ENCODE peak calls at places on chromosome 17, in nine cellular contexts. Y, X, U, M, N, S, P, V and B are unnamed samples.

GRCh38 chr17:15444805-15445204 is 22.6 kb downstream of the CDRT4 start:
- DNase-seq in Y (no peak), U (no peak), M (no peak), N (no peak), X (peak), S (no peak), V (no peak), P (peak), B (no peak)

GRCh38 chr17:81667754-81668153 is 1.2 kb downstream of the CCDC137 start:
- DNase-seq in Y (no peak), V (no peak), X (no peak), U (no peak), N (no peak), P (no peak), M (no peak), S (no peak), B (no peak)

GRCh38 chr17:14525551-14526455 is 224.9 kb downstream of the HS3ST3B1 start:
- DNase-seq in U (no peak), P (no peak), X (no peak), M (no peak), N (no peak), S (no peak), V (no peak), Y (no peak), B (no peak)

GRCh38 chr17:20922128-20922670 is 120.6 kb downstream of the USP22 start:
- DNase-seq in U (no peak), M (no peak), S (no peak), N (no peak), P (peak), X (no peak), Y (no peak), V (peak), B (peak)

GRCh38 chr17:77358801-77359716 is 218.3 kb downstream of the SEC14L1 start:
- DNase-seq in U (no peak), Y (no peak), S (no peak), X (no peak), V (no peak), N (peak), M (no peak), P (no peak), B (no peak)

GRCh38 chr17:8122391-8122922 is 1.4 kb downstream of the HES7 start:
- DNase-seq in U (no peak), S (no peak), N (no peak), Y (no peak), M (no peak), X (no peak), V (no peak), P (peak), B (peak)

GRCh38 chr17:7573324-7574080 is 5.9 kb upstream of the CD68 start:
- DNase-seq in M (no peak), P (peak), U (peak), N (peak), S (peak), Y (peak), V (peak), X (peak), B (peak)

GRCh38 chr17:15463363-15463762 is 4.1 kb downstream of the CDRT4 start:
- DNase-seq in V (peak), U (no peak), Y (no peak), M (no peak), S (peak), N (peak), X (no peak), P (peak), B (peak)

GRCh38 chr17:72506773-72507172 is 386.0 kb downstream of the SOX9 start:
- DNase-seq in P (no peak), Y (no peak), S (no peak), V (no peak), X (no peak), M (no peak), N (no peak), U (no peak), B (peak)

GRCh38 chr17:57876023-57876865 is 26.4 kb upstream of the MRPS23 start:
- DNase-seq in U (no peak), P (no peak), Y (peak), V (no peak), X (no peak), S (no peak), N (no peak), M (no peak), B (no peak)

GRCh38 chr17:56478836-56479447 is 114.6 kb upstream of the NOG start:
- DNase-seq in P (peak), M (peak), N (no peak), Y (peak), V (no peak), U (no peak), S (no peak), X (peak), B (peak)

GRCh38 chr17:7855643-7856080 is 796 bp downstream of the TMEM88 start:
- DNase-seq in V (no peak), S (no peak), U (no peak), M (no peak), X (no peak), P (no peak), Y (no peak), N (no peak), B (peak)

GRCh38 chr17:61642768-61643167 is 51.7 kb upstream of the NACA2 start:
- DNase-seq in P (no peak), X (no peak), M (no peak), U (no peak), Y (no peak), S (no peak), V (no peak), N (no peak), B (no peak)

GRCh38 chr17:51846561-51846960 is 312.0 kb downstream of the CA10 start:
- DNase-seq in U (no peak), P (no peak), Y (no peak), V (no peak), N (no peak), M (no peak), S (no peak), X (no peak), B (no peak)

GRCh38 chr17:59093702-59094231 is 12.9 kb downstream of the TRIM37 start:
- DNase-seq in S (peak), V (peak), Y (no peak), M (no peak), X (peak), U (peak), N (no peak), P (peak), B (peak)

GRCh38 chr17:57921342-57921741 is 33.9 kb downstream of the CUEDC1 start:
- DNase-seq in Y (no peak), N (no peak), U (no peak), M (no peak), P (peak), V (peak), X (no peak), S (no peak), B (peak)

GRCh38 chr17:16872836-16873653 is 98.9 kb downstream of the TNFRSF13B start:
- DNase-seq in S (no peak), U (no peak), X (peak), Y (peak), P (no peak), M (no peak), V (no peak), N (peak), B (peak)

GRCh38 chr17:49290690-49291326 is 60.2 kb upstream of the PHOSPHO1 start:
- DNase-seq in Y (no peak), U (peak), M (peak), N (no peak), X (peak), S (no peak), P (peak), V (no peak), B (peak)

GRCh38 chr17:48715496-48716399 is 6.6 kb downstream of the PRAC1 start:
- DNase-seq in X (no peak), N (no peak), S (no peak), V (no peak), P (no peak), Y (no peak), M (no peak), U (no peak), B (no peak)

GRCh38 chr17:57385975-57386374 is 129.7 kb downstream of the MSI2 start:
- DNase-seq in U (no peak), M (no peak), V (no peak), Y (no peak), X (no peak), S (no peak), P (no peak), N (no peak), B (no peak)

GRCh38 chr17:65559802-65560627 is 1.4 kb downstream of the AXIN2 start:
- DNase-seq in Y (peak), X (peak), U (no peak), S (no peak), P (no peak), M (no peak), N (peak), V (peak), B (no peak)

GRCh38 chr17:18021372-18021771 is 17.6 kb downstream of the ATPAF2 start:
- DNase-seq in U (no peak), Y (no peak), N (no peak), M (no peak), V (no peak), S (no peak), P (no peak), X (no peak), B (no peak)

GRCh38 chr17:10270258-10270657 is 71.9 kb upstream of the GAS7 start:
- DNase-seq in N (no peak), S (no peak), U (no peak), P (peak), V (no peak), Y (no peak), M (no peak), X (no peak), B (no peak)

GRCh38 chr17:40442392-40443195 is 656 bp upstream of the IGFBP4 start:
- DNase-seq in Y (no peak), S (no peak), M (no peak), V (peak), U (no peak), X (no peak), P (no peak), N (no peak), B (peak)

GRCh38 chr17:68184816-68185436 is 62.9 kb upstream of the AMZ2 start:
- DNase-seq in X (no peak), U (no peak), V (no peak), M (no peak), N (no peak), S (no peak), Y (peak), P (no peak), B (no peak)

GRCh38 chr17:68178831-68179230 is 69.0 kb upstream of the AMZ2 start:
- DNase-seq in U (no peak), V (no peak), M (no peak), N (no peak), P (no peak), X (no peak), S (no peak), Y (no peak), B (no peak)

GRCh38 chr17:68182940-68183551 is 64.8 kb upstream of the AMZ2 start:
- DNase-seq in N (no peak), M (no peak), S (no peak), U (no peak), V (no peak), P (no peak), Y (no peak), X (no peak), B (no peak)

GRCh38 chr17:68184141-68184571 is 63.7 kb upstream of the AMZ2 start:
- DNase-seq in P (no peak), S (no peak), U (no peak), Y (no peak), N (no peak), M (no peak), X (no peak), V (no peak), B (peak)

DNA sequence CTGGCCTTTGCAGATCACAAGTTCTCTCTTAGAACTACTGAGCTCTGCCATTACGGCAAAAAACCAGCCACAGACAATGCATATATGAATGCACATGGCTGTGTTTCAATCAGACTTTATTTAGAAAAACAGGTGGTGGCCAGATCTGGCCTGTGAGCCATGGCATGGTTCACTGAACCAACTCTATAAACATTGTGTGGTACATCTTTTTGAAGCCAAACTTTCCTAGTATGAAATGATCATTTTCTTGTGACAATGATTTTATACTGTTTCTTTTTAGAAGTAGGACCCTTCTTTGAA is 65.9 kb upstream of the AMZ2 start:
- DNase-seq in X (no peak), U (no peak), M (no peak), S (no peak), V (no peak), P (no peak), N (no peak), Y (no peak), B (no peak)
- H3K4me3 ChIP-seq in X (no peak), U (no peak), M (no peak), S (no peak), V (no peak), P (no peak), N (no peak), Y (no peak), B (no peak)

DNA sequence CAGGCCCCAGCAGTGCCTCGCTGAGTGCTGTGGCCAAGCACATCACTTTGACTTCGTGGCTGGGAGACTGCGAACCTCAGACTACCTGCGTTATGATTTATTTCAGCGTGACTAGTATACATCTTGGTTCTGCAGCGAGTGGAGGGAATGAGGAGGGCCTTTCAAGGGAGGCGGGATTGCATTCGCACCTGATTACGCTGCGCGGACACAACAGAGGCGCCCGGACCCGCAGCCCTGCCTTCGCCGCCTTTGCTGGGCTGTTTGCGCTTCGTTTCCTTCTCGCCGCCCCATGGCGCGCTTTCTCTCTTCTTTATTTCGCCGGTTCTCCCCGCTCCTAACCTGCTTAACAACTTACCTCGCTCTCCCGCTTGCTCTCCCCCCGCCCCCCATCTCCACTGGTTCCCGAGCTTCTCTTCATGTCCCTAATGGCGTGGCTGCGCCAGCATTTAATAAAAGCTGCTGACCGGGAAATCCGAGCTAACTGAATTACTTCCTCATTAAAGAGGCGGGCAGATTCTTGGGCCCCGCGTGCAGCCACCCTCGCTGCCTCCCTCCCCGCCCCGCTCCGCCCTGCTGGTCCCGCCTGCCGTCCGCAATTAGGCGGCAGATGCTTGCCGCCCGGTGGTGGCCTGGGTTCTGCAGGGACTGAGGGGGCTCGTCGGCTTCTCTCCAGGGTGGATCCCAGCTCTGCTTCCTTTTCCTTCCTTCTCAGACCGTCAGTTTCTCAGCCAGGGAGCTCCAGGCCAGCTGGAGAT is 257.6 kb upstream of the SDK2 start:
- DNase-seq in S (no peak), V (peak), N (peak), U (no peak), X (peak), Y (no peak), M (no peak), P (no peak), B (no peak)
- TF ChIP-seq CTCF in S (no peak), V (no peak), N (no peak), U (no peak), X (peak), Y (no peak), M (no peak), P (no peak), B (no peak)

GRCh38 chr17:75827291-75828050 is 16.7 kb downstream of the UNC13D start:
- DNase-seq in N (peak), V (peak), S (no peak), U (no peak), M (no peak), P (peak), Y (peak), X (peak), B (peak)

GRCh38 chr17:75828741-75829140 is 15.5 kb downstream of the UNC13D start:
- DNase-seq in X (peak), S (no peak), V (no peak), N (no peak), M (no peak), Y (no peak), U (no peak), P (no peak), B (no peak)

GRCh38 chr17:75829747-75830146 is 14.5 kb downstream of the UNC13D start:
- DNase-seq in S (no peak), V (no peak), M (no peak), N (no peak), P (no peak), Y (no peak), U (no peak), X (peak), B (no peak)

GRCh38 chr17:75826561-75827290 is 17.5 kb downstream of the UNC13D start:
- DNase-seq in V (no peak), X (no peak), Y (no peak), P (no peak), N (no peak), S (no peak), U (no peak), M (no peak), B (peak)

GRCh38 chr17:75828051-75828400 is 16.2 kb downstream of the UNC13D start:
- DNase-seq in X (no peak), S (no peak), Y (no peak), P (no peak), U (no peak), V (no peak), N (no peak), M (no peak), B (no peak)
- H3K4me3 ChIP-seq in X (peak), S (no peak), Y (no peak), P (no peak), U (no peak), V (peak), N (peak), M (no peak), B (peak)

DNA sequence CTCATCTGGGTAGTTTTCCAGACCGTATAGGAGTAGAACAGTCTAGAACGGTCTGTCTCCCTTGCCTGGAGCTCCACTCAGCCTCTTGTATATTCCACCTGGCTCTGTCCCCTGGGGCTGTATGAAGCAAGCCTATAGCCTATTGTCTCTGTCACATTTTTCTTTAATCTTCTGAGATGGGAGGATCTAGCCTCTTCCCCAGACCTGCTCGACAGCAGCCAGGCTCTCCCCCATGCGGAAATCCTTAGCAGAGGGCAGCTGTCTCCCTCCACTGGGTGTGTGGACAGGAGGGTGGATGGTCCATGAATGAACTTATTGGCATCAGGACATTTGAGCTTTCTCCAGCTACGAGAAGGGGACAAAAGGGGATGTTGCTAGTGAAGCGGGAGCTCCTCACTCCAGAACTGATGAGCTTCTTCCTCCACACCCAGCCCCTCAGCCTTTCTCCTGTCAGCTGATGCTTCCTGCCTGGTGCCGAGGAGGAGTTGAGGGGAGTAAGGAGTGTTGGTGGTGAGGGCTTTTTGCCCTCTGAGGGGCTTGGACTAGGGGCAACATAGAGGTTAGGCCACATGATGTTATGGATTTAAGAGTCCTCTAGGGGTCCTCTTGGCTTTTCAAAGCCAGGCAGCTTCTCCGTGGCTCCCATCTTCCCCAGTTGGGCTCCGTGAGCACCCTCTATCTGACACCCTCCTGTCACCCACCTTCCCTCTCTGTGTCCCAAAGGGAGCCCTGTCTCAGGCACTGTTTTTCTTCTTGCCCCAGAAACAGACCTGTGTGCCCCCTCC is 28.0 kb downstream of the ARHGAP23 start:
- DNase-seq in S (no peak), V (no peak), M (no peak), U (no peak), P (no peak), Y (no peak), X (no peak), N (no peak), B (no peak)
- TF ChIP-seq CTCF in S (peak), V (no peak), M (no peak), U (peak), P (no peak), Y (no peak), X (peak), N (no peak), B (peak)

GRCh38 chr17:31391496-31391949 is at the start of gene RAB11FIP4:
- DNase-seq in P (no peak), U (no peak), Y (no peak), S (no peak), V (no peak), M (no peak), N (peak), X (peak), B (no peak)
- H3K4me3 ChIP-seq in P (peak), U (peak), Y (no peak), S (peak), V (peak), M (peak), N (peak), X (peak), B (peak)

GRCh38 chr17:64084940-64085649 is 44.8 kb downstream of the ERN1 start:
- DNase-seq in N (no peak), M (no peak), Y (no peak), V (no peak), P (no peak), U (no peak), X (no peak), S (no peak), B (peak)
- TF ChIP-seq CTCF in N (no peak), M (no peak), Y (no peak), V (no peak), P (no peak), U (no peak), X (no peak), S (no peak), B (no peak)